ENCODE peak calls at places on chromosomes 16 and 17, in seven cellular contexts. One of them, this sample, is unnamed.

GRCh38 chr16:967546-968295 is 3.1 kb downstream of the LMF1 start:
- DNase-seq in thyroid gland: no peak
- DNase-seq in AG09319: no peak
- DNase-seq in IMR-90: no peak
- DNase-seq in GM13976: no peak
- DNase-seq in H1: no peak
- DNase-seq in hepatocyte: no peak
- DNase-seq in this sample: no peak

GRCh38 chr17:2688351-2689342 is 22.9 kb downstream of the CLUH start:
- DNase-seq in H1: peak; percentile 51
- DNase-seq in GM13976: peak; percentile 28
- DNase-seq in hepatocyte: peak; percentile 34
- DNase-seq in IMR-90: no peak
- DNase-seq in AG09319: no peak
- DNase-seq in thyroid gland: peak; percentile 95
- DNase-seq in this sample: no peak

GRCh38 chr17:76155988-76156661 is 15.1 kb upstream of the FOXJ1 start:
- DNase-seq in thyroid gland: no peak
- DNase-seq in GM13976: no peak
- DNase-seq in IMR-90: no peak
- DNase-seq in AG09319: no peak
- DNase-seq in hepatocyte: no peak
- DNase-seq in H1: no peak
- DNase-seq in this sample: no peak

GRCh38 chr17:77875881-77876509 is 82.5 kb upstream of the TNRC6C start:
- DNase-seq in hepatocyte: no peak
- DNase-seq in H1: no peak
- DNase-seq in AG09319: no peak
- DNase-seq in IMR-90: peak; percentile 12
- DNase-seq in GM13976: no peak
- DNase-seq in thyroid gland: no peak
- DNase-seq in this sample: no peak

GRCh38 chr17:14101976-14102375 is 32.7 kb downstream of the COX10 start:
- DNase-seq in GM13976: no peak
- DNase-seq in H1: no peak
- DNase-seq in IMR-90: no peak
- DNase-seq in hepatocyte: no peak
- DNase-seq in AG09319: no peak
- DNase-seq in thyroid gland: no peak
- DNase-seq in this sample: no peak

GRCh38 chr17:15498107-15498506 is 30.7 kb upstream of the CDRT4 start:
- DNase-seq in IMR-90: no peak
- DNase-seq in H1: no peak
- DNase-seq in thyroid gland: no peak
- DNase-seq in hepatocyte: no peak
- DNase-seq in AG09319: no peak
- DNase-seq in GM13976: no peak
- DNase-seq in this sample: no peak

GRCh38 chr17:39635614-39636176 is 1.2 kb upstream of the STARD3 start:
- DNase-seq in GM13976: no peak
- DNase-seq in thyroid gland: no peak
- DNase-seq in hepatocyte: no peak
- DNase-seq in IMR-90: no peak
- DNase-seq in AG09319: no peak
- DNase-seq in H1: no peak
- DNase-seq in this sample: no peak

GRCh38 chr17:57649731-57650484 is 95.2 kb downstream of the CCDC182 start:
- DNase-seq in hepatocyte: peak; percentile 32
- DNase-seq in GM13976: no peak
- DNase-seq in AG09319: no peak
- DNase-seq in thyroid gland: no peak
- DNase-seq in IMR-90: peak; percentile 66
- DNase-seq in H1: peak; percentile 55
- DNase-seq in this sample: no peak

GRCh38 chr17:9677411-9677810 is 32.1 kb downstream of the USP43 start:
- DNase-seq in hepatocyte: no peak
- DNase-seq in AG09319: no peak
- DNase-seq in GM13976: no peak
- DNase-seq in thyroid gland: no peak
- DNase-seq in IMR-90: no peak
- DNase-seq in H1: no peak
- DNase-seq in this sample: no peak

GRCh38 chr16:19294156-19294649 is 8.7 kb downstream of the CLEC19A start:
- DNase-seq in AG09319: no peak
- DNase-seq in H1: no peak
- DNase-seq in GM13976: peak; percentile 69
- DNase-seq in IMR-90: no peak
- DNase-seq in hepatocyte: peak; percentile 26
- DNase-seq in thyroid gland: no peak
- DNase-seq in this sample: no peak

GRCh38 chr16:46573008-46573833 is 48.0 kb downstream of the SHCBP1 start:
- DNase-seq in AG09319: peak; percentile 3
- DNase-seq in IMR-90: peak; percentile 52
- DNase-seq in thyroid gland: no peak
- DNase-seq in GM13976: no peak
- DNase-seq in hepatocyte: no peak
- DNase-seq in H1: no peak
- DNase-seq in this sample: no peak

GRCh38 chr16:906296-906695 is 64.5 kb downstream of the LMF1 start:
- DNase-seq in H1: no peak
- DNase-seq in IMR-90: no peak
- DNase-seq in AG09319: no peak
- DNase-seq in GM13976: no peak
- DNase-seq in thyroid gland: no peak
- DNase-seq in hepatocyte: no peak
- DNase-seq in this sample: no peak

GRCh38 chr16:89922884-89923639 is at the start of gene TUBB3:
- DNase-seq in H1: peak; percentile 93
- DNase-seq in GM13976: peak; percentile 83
- DNase-seq in hepatocyte: peak; percentile 93
- DNase-seq in AG09319: peak; percentile 55
- DNase-seq in IMR-90: peak; percentile 77
- DNase-seq in thyroid gland: no peak
- DNase-seq in this sample: peak; percentile 82

GRCh38 chr16:64596196-64596595 is 525.7 kb downstream of the CDH11 start:
- DNase-seq in thyroid gland: no peak
- DNase-seq in H1: no peak
- DNase-seq in IMR-90: no peak
- DNase-seq in GM13976: no peak
- DNase-seq in hepatocyte: no peak
- DNase-seq in AG09319: no peak
- DNase-seq in this sample: no peak

GRCh38 chr17:62780273-62780672 is 27.8 kb downstream of the MARCHF10 start:
- DNase-seq in hepatocyte: no peak
- DNase-seq in IMR-90: no peak
- DNase-seq in H1: no peak
- DNase-seq in AG09319: no peak
- DNase-seq in GM13976: no peak
- DNase-seq in thyroid gland: peak; percentile 84
- DNase-seq in this sample: no peak

GRCh38 chr17:80374732-80375118 is 40.2 kb upstream of the ENDOV start:
- DNase-seq in AG09319: no peak
- DNase-seq in thyroid gland: no peak
- DNase-seq in H1: no peak
- DNase-seq in GM13976: no peak
- DNase-seq in IMR-90: no peak
- DNase-seq in hepatocyte: no peak
- DNase-seq in this sample: no peak

GRCh38 chr17:80372456-80372855 is 42.5 kb upstream of the ENDOV start:
- DNase-seq in GM13976: no peak
- DNase-seq in AG09319: no peak
- DNase-seq in thyroid gland: no peak
- DNase-seq in hepatocyte: no peak
- DNase-seq in H1: no peak
- DNase-seq in IMR-90: no peak
- DNase-seq in this sample: no peak

GRCh38 chr17:80374039-80374731 is 40.8 kb upstream of the ENDOV start:
- DNase-seq in GM13976: no peak
- DNase-seq in AG09319: no peak
- DNase-seq in hepatocyte: no peak
- DNase-seq in H1: no peak
- DNase-seq in IMR-90: no peak
- DNase-seq in thyroid gland: no peak
- DNase-seq in this sample: no peak

GRCh38 chr17:80372922-80373570 is 41.9 kb upstream of the ENDOV start:
- DNase-seq in GM13976: no peak
- DNase-seq in H1: no peak
- DNase-seq in hepatocyte: no peak
- DNase-seq in thyroid gland: no peak
- DNase-seq in AG09319: no peak
- DNase-seq in IMR-90: no peak
- DNase-seq in this sample: no peak

DNA sequence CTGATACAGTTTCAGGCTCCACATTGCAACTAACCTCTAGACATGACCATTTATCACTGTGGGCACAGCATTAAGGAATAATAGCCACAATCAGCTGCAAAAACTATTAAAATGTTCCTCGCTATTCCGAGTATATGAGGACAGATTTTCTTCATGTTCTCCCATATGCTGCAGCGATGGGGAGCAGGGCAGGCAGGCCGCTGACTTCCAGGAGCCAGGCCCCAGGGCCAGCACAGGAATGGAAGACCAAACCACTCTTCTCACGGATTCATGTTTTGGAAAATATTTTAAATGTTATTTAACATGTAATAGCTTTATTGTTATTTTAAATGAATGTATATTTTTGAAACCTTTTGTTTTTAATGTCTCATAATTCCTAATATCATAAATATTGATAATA is 43.8 kb upstream of the ENDOV start:
- DNase-seq in thyroid gland: no peak
- DNase-seq in hepatocyte: no peak
- DNase-seq in H1: no peak
- DNase-seq in GM13976: no peak
- DNase-seq in IMR-90: no peak
- DNase-seq in AG09319: no peak
- DNase-seq in this sample: no peak
- TF ChIP-seq CTCF in thyroid gland: no peak
- TF ChIP-seq CTCF in hepatocyte: no peak
- TF ChIP-seq CTCF in H1: no peak
- TF ChIP-seq CTCF in GM13976: no peak
- TF ChIP-seq CTCF in IMR-90: no peak
- TF ChIP-seq CTCF in AG09319: no peak
- TF ChIP-seq CTCF in this sample: no peak

DNA sequence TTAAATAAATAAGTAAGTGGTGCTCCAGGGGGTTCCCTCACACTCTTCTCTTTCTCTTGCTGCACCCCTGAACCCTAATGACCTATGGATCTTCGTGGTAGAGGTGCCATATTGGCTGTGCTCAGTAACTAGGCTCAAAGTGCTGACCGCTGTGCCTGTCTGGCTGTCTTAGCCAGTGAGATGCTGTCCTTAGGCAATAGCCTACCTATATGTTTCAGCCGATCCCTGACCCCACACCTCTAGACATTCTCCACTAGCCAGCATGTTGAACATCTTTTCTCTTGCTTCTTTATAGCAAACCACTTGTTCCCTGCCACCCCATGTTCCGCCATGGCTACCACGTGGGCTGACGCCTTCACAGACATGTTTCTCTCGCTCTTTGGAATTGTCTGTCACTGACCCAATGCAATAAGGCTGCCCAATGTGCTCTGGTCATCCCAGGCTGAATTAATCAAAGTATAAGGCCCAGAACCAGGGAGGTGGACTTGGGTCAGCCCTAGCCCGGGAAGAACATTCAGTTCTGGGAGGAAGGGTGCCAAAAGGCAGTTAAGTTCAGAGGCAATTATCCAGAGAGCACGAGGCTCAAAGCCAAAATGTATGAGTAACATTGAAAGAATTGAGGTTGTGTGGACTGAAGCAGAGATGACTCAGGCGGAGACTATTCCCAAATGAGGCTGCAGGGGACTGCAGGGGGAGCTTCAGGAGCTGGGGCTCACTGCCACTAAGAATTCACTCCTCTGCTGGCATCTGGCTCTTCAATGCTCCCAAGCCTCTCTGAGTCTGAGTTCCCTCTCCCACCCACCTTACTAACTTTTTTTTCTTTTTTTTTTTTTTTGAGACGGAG is 28.7 kb upstream of the TNRC6A start:
- DNase-seq in GM13976: no peak
- DNase-seq in AG09319: peak; percentile 94
- DNase-seq in H1: no peak
- DNase-seq in hepatocyte: peak; percentile 65
- DNase-seq in thyroid gland: peak; percentile 58
- DNase-seq in IMR-90: peak; percentile 98
- DNase-seq in this sample: no peak
- TF ChIP-seq CTCF in GM13976: no peak
- TF ChIP-seq CTCF in AG09319: peak; percentile 51
- TF ChIP-seq CTCF in H1: peak; percentile 40
- TF ChIP-seq CTCF in hepatocyte: peak; percentile 6
- TF ChIP-seq CTCF in thyroid gland: no peak
- TF ChIP-seq CTCF in IMR-90: peak; percentile 51
- TF ChIP-seq CTCF in this sample: no peak

GRCh38 chr17:42325026-42325425 is 36.7 kb downstream of the STAT5A start:
- DNase-seq in GM13976: no peak
- DNase-seq in AG09319: no peak
- DNase-seq in IMR-90: peak; percentile 88
- DNase-seq in thyroid gland: peak; percentile 64
- DNase-seq in H1: no peak
- DNase-seq in hepatocyte: peak; percentile 54
- DNase-seq in this sample: no peak

GRCh38 chr17:42321555-42321954 is 33.3 kb downstream of the STAT5A start:
- DNase-seq in hepatocyte: no peak
- DNase-seq in H1: no peak
- DNase-seq in thyroid gland: no peak
- DNase-seq in IMR-90: no peak
- DNase-seq in GM13976: no peak
- DNase-seq in AG09319: no peak
- DNase-seq in this sample: no peak

GRCh38 chr17:42323268-42323773 is 35.0 kb downstream of the STAT5A start:
- DNase-seq in IMR-90: no peak
- DNase-seq in GM13976: no peak
- DNase-seq in hepatocyte: no peak
- DNase-seq in AG09319: no peak
- DNase-seq in H1: no peak
- DNase-seq in thyroid gland: no peak
- DNase-seq in this sample: no peak

GRCh38 chr17:42317256-42317966 is 29.1 kb downstream of the STAT5A start:
- DNase-seq in H1: no peak
- DNase-seq in hepatocyte: peak; percentile 33
- DNase-seq in IMR-90: no peak
- DNase-seq in GM13976: no peak
- DNase-seq in thyroid gland: no peak
- DNase-seq in AG09319: no peak
- DNase-seq in this sample: no peak

GRCh38 chr17:42322382-42323267 is 34.3 kb downstream of the STAT5A start:
- DNase-seq in H1: peak; percentile 97
- DNase-seq in IMR-90: peak; percentile 94
- DNase-seq in GM13976: peak; percentile 88
- DNase-seq in thyroid gland: peak; percentile 97
- DNase-seq in hepatocyte: peak; percentile 96
- DNase-seq in AG09319: peak; percentile 96
- DNase-seq in this sample: peak; percentile 95
- TF ChIP-seq CTCF in H1: peak; percentile 100
- TF ChIP-seq CTCF in IMR-90: peak; percentile 100
- TF ChIP-seq CTCF in GM13976: peak; percentile 99
- TF ChIP-seq CTCF in thyroid gland: peak; percentile 99
- TF ChIP-seq CTCF in hepatocyte: peak; percentile 99
- TF ChIP-seq CTCF in AG09319: peak; percentile 100
- TF ChIP-seq CTCF in this sample: peak; percentile 100

DNA sequence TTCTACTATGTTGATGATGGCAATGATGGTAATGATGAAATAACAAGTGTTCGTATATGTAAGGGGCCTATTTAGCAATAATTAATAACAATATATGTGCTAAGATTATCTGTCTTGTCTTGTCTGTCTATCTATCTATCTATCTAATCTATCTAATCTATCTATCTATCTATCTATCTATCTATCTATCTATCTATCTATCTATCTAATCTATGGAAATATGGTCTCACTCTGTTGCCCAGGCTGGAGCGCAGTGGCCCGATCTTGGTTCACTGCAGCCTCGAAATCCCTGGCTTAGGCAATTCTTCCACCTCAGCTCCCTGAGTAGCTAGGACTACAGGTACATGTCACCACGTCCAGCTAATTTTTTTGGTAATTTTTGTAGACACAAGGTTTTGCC is 44.7 kb downstream of the MIS12 start:
- DNase-seq in H1: no peak
- DNase-seq in IMR-90: no peak
- DNase-seq in thyroid gland: no peak
- DNase-seq in AG09319: no peak
- DNase-seq in GM13976: no peak
- DNase-seq in hepatocyte: no peak
- DNase-seq in this sample: no peak
- TF ChIP-seq CTCF in H1: no peak
- TF ChIP-seq CTCF in IMR-90: no peak
- TF ChIP-seq CTCF in thyroid gland: no peak
- TF ChIP-seq CTCF in AG09319: no peak
- TF ChIP-seq CTCF in GM13976: no peak
- TF ChIP-seq CTCF in hepatocyte: no peak
- TF ChIP-seq CTCF in this sample: no peak